ENCODE peak calls at places on chromosomes 1 and 21, in six cellular contexts. R is HFFc6, Z is pancreas, N is glutamatergic neuron, G is progenitor cell of endocrine pancreas, C is neural progenitor cell. J is an unnamed sample.

GRCh38 chr1:10682449-10683365 is 113.7 kb downstream of the CASZ1 start:
- DNase-seq in R (no peak), Z (no peak), N (no peak), G (no peak), C (no peak), J (no peak)

GRCh38 chr21:38179504-38179900 is 77.3 kb upstream of the KCNJ15 start:
- DNase-seq in R (no peak), Z (no peak), N (no peak), G (no peak), C (no peak), J (no peak)

GRCh38 chr1:62962014-62962793 is 178.3 kb downstream of the ATG4C start:
- DNase-seq in R (no peak), Z (no peak), N (no peak), G (no peak), C (no peak), J (no peak)

GRCh38 chr1:112798293-112798692 is 83.2 kb upstream of the PPM1J start:
- DNase-seq in R (no peak), Z (no peak), N (no peak), G (no peak), C (no peak), J (no peak)

GRCh38 chr1:198253668-198254067 is 96.9 kb downstream of the NEK7 start:
- DNase-seq in R (peak; percentile 65), Z (no peak), N (no peak), G (no peak), C (peak; percentile 23), J (no peak)

GRCh38 chr1:21175670-21176581 is 771 bp downstream of the EIF4G3 start:
- DNase-seq in R (no peak), Z (peak; percentile 40), N (peak; percentile 65), G (peak; percentile 22), C (peak; percentile 69), J (no peak)

GRCh38 chr1:21251773-21252471 is 38.3 kb downstream of the ECE1 start:
- DNase-seq in R (peak; percentile 97), Z (peak; percentile 96), N (no peak), G (peak; percentile 27), C (no peak), J (no peak)

GRCh38 chr1:93172778-93173177 is 7.4 kb downstream of the TMED5 start:
- DNase-seq in R (no peak), Z (no peak), N (no peak), G (no peak), C (no peak), J (no peak)

GRCh38 chr1:8473892-8474300 is 156.0 kb downstream of the SLC45A1 start:
- DNase-seq in R (no peak), Z (no peak), N (no peak), G (no peak), C (peak; percentile 18), J (no peak)

GRCh38 chr1:211331011-211331709 is 4.5 kb downstream of the TRAF5 start:
- DNase-seq in R (peak; percentile 85), Z (no peak), N (no peak), G (no peak), C (no peak), J (no peak)

GRCh38 chr1:97685355-97685754 is 235.5 kb downstream of the DPYD start:
- DNase-seq in R (no peak), Z (no peak), N (no peak), G (no peak), C (no peak), J (no peak)

GRCh38 chr1:100322436-100323211 is 29.7 kb upstream of the CDC14A start:
- DNase-seq in R (no peak), Z (no peak), N (no peak), G (no peak), C (no peak), J (no peak)

GRCh38 chr1:150922519-150922975 is 3.6 kb upstream of the SETDB1 start:
- DNase-seq in R (peak; percentile 92), Z (peak; percentile 70), N (peak; percentile 66), G (peak; percentile 25), C (peak; percentile 82), J (no peak)

GRCh38 chr1:183635112-183635605 is 424 bp downstream of the ARPC5 start:
- DNase-seq in R (no peak), Z (peak; percentile 55), N (peak; percentile 58), G (peak; percentile 36), C (no peak), J (no peak)

GRCh38 chr21:44702111-44702972 is 5.4 kb downstream of the KRTAP10-12 start:
- DNase-seq in R (no peak), Z (no peak), N (no peak), G (no peak), C (no peak), J (peak; percentile 78)

GRCh38 chr1:171487038-171487437 is 1.7 kb downstream of the PRRC2C start:
- DNase-seq in R (no peak), Z (no peak), N (no peak), G (no peak), C (no peak), J (no peak)

GRCh38 chr1:168767885-168768584 is 39.0 kb upstream of the DPT start:
- DNase-seq in R (peak; percentile 8), Z (no peak), N (no peak), G (no peak), C (no peak), J (no peak)

GRCh38 chr1:38872401-38873026 is 634 bp downstream of the MYCBP start:
- DNase-seq in R (no peak), Z (no peak), N (no peak), G (no peak), C (peak; percentile 38), J (no peak)

GRCh38 chr1:156319664-156320063 is 18.4 kb downstream of the CCT3 start:
- DNase-seq in R (peak; percentile 36), Z (no peak), N (no peak), G (no peak), C (no peak), J (no peak)

GRCh38 chr1:156931974-156932710 is 11.7 kb downstream of the LRRC71 start:
- DNase-seq in R (no peak), Z (no peak), N (no peak), G (no peak), C (no peak), J (no peak)

GRCh38 chr1:7493711-7494110 is 277.4 kb upstream of the VAMP3 start:
- DNase-seq in R (no peak), Z (no peak), N (peak; percentile 46), G (no peak), C (no peak), J (no peak)

GRCh38 chr1:89672489-89673183 is 39.7 kb downstream of the LRRC8C start:
- DNase-seq in R (no peak), Z (no peak), N (no peak), G (no peak), C (no peak), J (no peak)

GRCh38 chr1:208135354-208135753 is 108.8 kb downstream of the PLXNA2 start:
- DNase-seq in R (no peak), Z (no peak), N (no peak), G (no peak), C (no peak), J (no peak)

GRCh38 chr1:156870734-156871133 is 10.1 kb downstream of the NTRK1 start:
- DNase-seq in R (peak; percentile 89), Z (no peak), N (no peak), G (no peak), C (no peak), J (no peak)

GRCh38 chr1:46134660-46135331 is 2.4 kb upstream of the PIK3R3 start:
- DNase-seq in R (peak; percentile 75), Z (no peak), N (no peak), G (no peak), C (no peak), J (no peak)

GRCh38 chr1:3679098-3679555 is 26.8 kb downstream of the TP73 start:
- DNase-seq in R (no peak), Z (no peak), N (no peak), G (no peak), C (no peak), J (no peak)

GRCh38 chr1:3677411-3677944 is 25.2 kb downstream of the TP73 start:
- DNase-seq in R (no peak), Z (no peak), N (peak; percentile 5), G (no peak), C (no peak), J (no peak)

GRCh38 chr1:3675436-3675835 is 23.1 kb downstream of the TP73 start:
- DNase-seq in R (no peak), Z (no peak), N (peak; percentile 19), G (no peak), C (no peak), J (no peak)

GRCh38 chr1:3678361-3679097 is 26.2 kb downstream of the TP73 start:
- DNase-seq in R (no peak), Z (no peak), N (peak; percentile 17), G (no peak), C (no peak), J (no peak)

GRCh38 chr1:3676581-3677410 is 24.5 kb downstream of the TP73 start:
- DNase-seq in R (no peak), Z (no peak), N (peak; percentile 19), G (no peak), C (no peak), J (no peak)
- TF ChIP-seq CTCF in R (no peak), Z (no peak), N (no peak), G (no peak), C (no peak), J (no peak)

GRCh38 chr1:177798614-177799013 is 171.2 kb downstream of the SEC16B start:
- DNase-seq in R (no peak), Z (no peak), N (no peak), G (no peak), C (no peak), J (no peak)

GRCh38 chr1:177799746-177800145 is 170.1 kb downstream of the SEC16B start:
- DNase-seq in R (no peak), Z (no peak), N (no peak), G (no peak), C (no peak), J (no peak)

GRCh38 chr1:177796561-177796960 is 173.3 kb downstream of the SEC16B start:
- DNase-seq in R (no peak), Z (no peak), N (no peak), G (no peak), C (no peak), J (no peak)

GRCh38 chr1:177800386-177801058 is 169.3 kb downstream of the SEC16B start:
- DNase-seq in R (peak; percentile 25), Z (no peak), N (no peak), G (no peak), C (no peak), J (no peak)

DNA sequence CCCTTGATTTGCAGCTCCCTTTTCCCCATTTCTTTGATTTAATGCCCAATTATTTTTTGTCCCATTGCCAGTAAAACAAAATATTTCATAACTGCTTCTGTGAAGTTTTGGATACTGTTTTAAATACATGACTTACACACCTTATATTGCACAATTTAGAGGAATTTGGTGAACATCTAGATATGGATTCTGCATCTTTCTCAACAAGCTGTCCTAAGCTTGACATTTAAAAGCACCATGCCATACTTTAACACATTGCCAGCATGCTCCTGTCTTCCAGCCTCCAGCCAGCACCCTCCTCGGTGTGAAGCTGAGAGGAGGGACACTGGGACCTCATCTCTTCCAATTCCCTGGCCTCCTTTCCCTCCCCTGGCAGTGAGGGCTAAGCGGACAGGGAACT is 167.6 kb downstream of the SEC16B start:
- DNase-seq in R (no peak), Z (no peak), N (no peak), G (no peak), C (no peak), J (no peak)
- TF ChIP-seq CTCF in R (no peak), Z (no peak), N (no peak), G (no peak), C (no peak), J (no peak)

GRCh38 chr1:36446261-36446660 is 4.0 kb downstream of the OSCP1 start:
- DNase-seq in R (no peak), Z (no peak), N (peak; percentile 62), G (no peak), C (peak; percentile 64), J (no peak)
- TF ChIP-seq CTCF in R (peak; percentile 33), Z (no peak), N (no peak), G (peak; percentile 38), C (peak; percentile 59), J (peak; percentile 43)

GRCh38 chr1:108817016-108817415 is 39.9 kb downstream of the AKNAD1 start:
- DNase-seq in R (peak; percentile 74), Z (peak; percentile 32), N (no peak), G (no peak), C (no peak), J (no peak)
- TF ChIP-seq CTCF in R (no peak), Z (no peak), N (no peak), G (no peak), C (no peak), J (no peak)

J was measured in osteocyte.